ENCODE peak calls at places on chromosomes 2 and 18, in four cellular contexts. R, M, U and A are unnamed samples. For H3K4me1 and H3K36me3, the result is how much of the 10 kb centered on the place peaks cover.

GRCh38 chr2:219331560-219332213 is 857 bp downstream of the RESP18 start:
- DNase-seq in R (no peak), M (peak), U (no peak), A (peak)

GRCh38 chr2:196913691-196914090 is 12.8 kb downstream of the PGAP1 start:
- DNase-seq in R (no peak), M (no peak), U (no peak), A (no peak)

GRCh38 chr18:74897971-74898657 is 300.4 kb downstream of the ZNF407 start:
- DNase-seq in R (no peak), M (no peak), U (no peak), A (no peak)

GRCh38 chr2:46954951-46955571 is 39.5 kb upstream of the MCFD2 start:
- DNase-seq in R (no peak), M (no peak), U (no peak), A (peak)

GRCh38 chr2:194166818-194167217 is 1490.2 kb upstream of the SLC39A10 start:
- DNase-seq in R (no peak), M (peak), U (peak), A (peak)

GRCh38 chr2:62736899-62737559 is 31.5 kb downstream of the EHBP1 start:
- DNase-seq in R (no peak), M (no peak), U (no peak), A (no peak)

GRCh38 chr18:35688757-35689156 is 107.2 kb downstream of the GALNT1 start:
- DNase-seq in R (no peak), M (no peak), U (no peak), A (no peak)

GRCh38 chr2:240507060-240507777 is 50.6 kb downstream of the ANKMY1 start:
- DNase-seq in R (no peak), M (no peak), U (no peak), A (no peak)

GRCh38 chr2:160970052-160970846 is 190.0 kb upstream of the TANK start:
- DNase-seq in R (no peak), M (peak), U (peak), A (peak)

GRCh38 chr2:120858764-120859525 is 123.3 kb downstream of the GLI2 start:
- DNase-seq in R (no peak), M (no peak), U (no peak), A (no peak)

GRCh38 chr2:199019898-199020507 is 437.7 kb downstream of the SATB2 start:
- DNase-seq in R (no peak), M (peak), U (peak), A (peak)

GRCh38 chr2:10868021-10868420 is 43.7 kb upstream of the KCNF1 start:
- DNase-seq in R (no peak), M (no peak), U (no peak), A (no peak)

GRCh38 chr2:120600786-120601185 is 134.9 kb upstream of the GLI2 start:
- DNase-seq in R (no peak), M (no peak), U (no peak), A (no peak)

DNA sequence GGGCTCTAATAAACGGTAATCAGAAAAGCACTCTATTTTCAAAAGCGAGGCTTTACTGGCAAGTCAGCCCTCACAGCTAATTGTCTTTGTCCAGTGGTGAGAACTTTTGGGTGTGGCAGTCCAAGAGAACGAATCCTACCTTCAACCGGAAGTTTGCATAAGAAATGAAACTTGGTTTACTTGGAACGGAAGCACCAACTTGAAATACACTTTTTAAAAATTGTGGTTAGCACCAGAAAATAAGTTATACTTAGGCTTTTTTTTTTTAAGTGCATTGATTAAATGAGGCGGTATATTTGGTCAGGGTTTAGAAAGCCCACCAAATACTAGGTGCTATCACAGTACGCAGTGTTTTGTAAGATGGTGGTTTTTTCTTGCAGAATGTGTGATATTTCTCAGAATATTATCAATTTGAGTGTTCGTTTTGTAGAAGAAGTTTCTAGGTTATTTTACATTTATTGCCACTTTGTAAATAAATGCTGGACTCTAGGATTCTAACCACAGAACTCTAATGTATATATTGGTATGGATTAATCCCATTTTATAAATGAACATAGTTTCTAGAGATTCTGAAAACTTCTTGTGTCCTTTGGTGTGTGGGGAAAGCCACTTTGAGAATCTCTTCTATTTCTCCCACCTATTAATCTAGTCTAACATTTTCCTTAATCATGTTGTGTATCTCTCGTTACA is 1.2 kb downstream of the MYL12A start:
- DNase-seq in R (peak), M (no peak), U (no peak), A (peak)
- H3K4me1 ChIP-seq in R (under half), M (under half), U (half or more), A (under half)

DNA sequence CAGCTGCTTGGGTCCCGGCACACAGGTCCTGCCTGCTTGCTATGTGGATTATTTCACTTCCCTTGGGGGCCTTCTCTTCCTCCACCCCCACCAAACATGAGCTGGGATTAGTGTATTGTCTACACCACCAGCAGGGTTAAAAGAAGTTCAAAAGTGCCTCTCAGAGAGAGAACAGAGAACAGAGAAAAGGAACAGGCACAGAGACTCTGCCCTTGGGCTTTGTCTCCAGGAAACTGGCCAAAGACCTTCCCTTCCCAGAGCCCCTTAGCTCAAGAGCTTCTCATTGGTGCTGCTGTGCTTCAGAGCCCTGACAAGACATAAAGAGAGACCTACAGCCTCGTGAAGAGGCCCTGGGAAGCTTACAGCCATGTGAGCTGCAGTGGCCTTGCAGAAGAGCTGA is 7.1 kb upstream of the FIGLA start:
- DNase-seq in R (no peak), M (no peak), U (no peak), A (no peak)
- H3K36me3 ChIP-seq in R (under half), M (under half), U (under half), A (under half)

DNA sequence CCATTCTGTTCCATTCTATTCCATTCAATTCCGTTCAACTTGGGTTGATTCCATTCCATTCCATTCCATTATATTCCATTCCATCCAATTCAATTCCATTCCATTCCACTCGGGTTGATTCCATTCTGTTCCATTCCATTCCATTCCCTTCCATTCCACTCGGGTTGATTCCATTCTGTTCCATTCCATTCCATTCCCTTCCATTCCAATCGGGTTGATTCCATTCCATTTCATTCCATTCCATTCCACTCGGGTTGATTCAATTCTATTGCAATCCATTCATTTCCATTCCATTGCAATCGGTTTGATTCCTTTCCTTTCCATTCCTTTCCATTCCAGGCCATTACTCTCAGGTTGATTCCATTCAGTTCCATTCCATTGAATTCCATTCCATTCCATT is 1138.4 kb downstream of the RPIA start:
- DNase-seq in R (no peak), M (no peak), U (no peak), A (no peak)
- H3K4me3 ChIP-seq in R (no peak), M (no peak), U (no peak), A (no peak)

DNA sequence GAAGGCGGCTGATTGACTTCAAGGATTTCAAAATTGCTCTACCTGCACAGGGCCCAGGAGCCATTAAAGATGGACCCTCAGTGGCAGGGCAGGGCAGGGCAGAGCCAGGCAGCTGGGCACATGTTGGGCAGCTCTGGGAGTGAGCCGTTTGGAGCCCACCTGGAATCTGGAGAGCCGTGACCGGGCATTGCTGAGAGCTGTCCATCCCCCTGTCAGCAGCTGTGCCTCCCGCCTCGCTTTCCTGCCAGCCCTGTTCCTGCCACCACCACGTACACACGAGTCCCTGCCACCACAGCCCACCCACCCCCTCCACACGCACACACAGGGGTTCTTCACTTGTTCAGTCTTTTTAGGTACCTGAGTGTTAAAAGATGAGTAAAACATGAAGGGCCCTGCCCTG is 22.9 kb downstream of the ATOH8 start:
- DNase-seq in R (no peak), M (no peak), U (no peak), A (no peak)
- H3K4me1 ChIP-seq in R (under half), M (under half), U (under half), A (under half)

GRCh38 chr2:234845602-234846588 is 105.9 kb upstream of the SH3BP4 start:
- DNase-seq in R (no peak), M (no peak), U (no peak), A (no peak)
- H3K36me3 ChIP-seq in R (under half), M (under half), U (under half), A (under half)

DNA sequence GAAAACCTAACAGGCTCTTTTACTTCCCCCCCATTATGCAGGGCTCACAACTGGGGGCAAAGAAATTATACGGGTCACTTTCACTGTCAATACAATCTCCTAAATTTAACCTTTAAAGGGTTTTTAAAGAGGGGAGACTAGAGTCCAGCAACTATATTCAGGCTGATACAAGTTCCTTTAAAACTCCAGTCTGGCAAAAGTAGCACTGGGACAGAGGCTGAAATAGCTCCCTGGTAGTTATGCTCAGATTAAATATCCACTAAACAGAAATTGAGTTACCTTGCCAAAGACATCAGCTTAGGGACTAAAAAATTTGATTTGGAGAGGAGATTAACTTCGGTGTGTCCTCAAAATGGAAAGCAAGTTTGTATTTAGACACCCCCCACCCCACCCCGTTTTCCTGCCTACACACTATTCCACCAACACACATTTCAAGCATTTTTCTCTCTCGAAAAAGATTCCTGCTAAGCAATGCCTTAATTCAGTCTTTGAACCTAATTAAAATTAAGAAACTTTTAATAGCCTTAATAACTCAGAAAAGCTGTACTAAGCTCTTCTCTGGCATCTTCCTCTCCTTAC is 127.2 kb downstream of the OSBPL1A start:
- DNase-seq in R (no peak), M (no peak), U (no peak), A (no peak)
- H3K4me3 ChIP-seq in R (no peak), M (peak), U (peak), A (peak)